ENCODE peak calls at places on chromosomes 5 and 9, in nine cellular contexts. X is HCT116, I is GM23338, E is K562, Y is endothelial cell of umbilical vein, V is breast epithelium, T is stomach, B is GM12892, G is spleen. M is an unnamed sample.

GRCh38 chr9:131113655-131114563 is 11.5 kb upstream of the NUP214 start:
- DNase-seq in B (no peak), I (no peak), V (no peak), E (no peak), T (no peak), X (no peak), Y (no peak), G (peak; percentile 55), M (no peak)

GRCh38 chr5:126814721-126815404 is 37.9 kb downstream of the LMNB1 start:
- DNase-seq in B (no peak), V (no peak), E (no peak), T (no peak), Y (peak; percentile 59), G (no peak), X (no peak), I (no peak), M (no peak)

GRCh38 chr9:113523421-113524141 is 60.1 kb downstream of the RGS3 start:
- DNase-seq in G (peak; percentile 83), T (no peak), I (no peak), E (no peak), X (no peak), Y (peak; percentile 85), B (peak; percentile 64), V (no peak), M (no peak)

GRCh38 chr5:108905818-108906217 is 158.1 kb downstream of the FER start:
- DNase-seq in B (no peak), T (no peak), I (no peak), V (no peak), X (no peak), E (no peak), G (no peak), Y (no peak), M (no peak)

GRCh38 chr9:23769307-23769935 is 56.6 kb downstream of the ELAVL2 start:
- DNase-seq in I (peak; percentile 74), G (no peak), T (no peak), E (no peak), Y (no peak), X (no peak), V (no peak), B (no peak), M (peak; percentile 24)

GRCh38 chr5:33032161-33033085 is 321.3 kb downstream of the NPR3 start:
- DNase-seq in B (no peak), E (no peak), I (no peak), V (no peak), T (no peak), Y (no peak), G (no peak), X (no peak), M (no peak)

GRCh38 chr5:178372091-178372695 is 139.6 kb upstream of the PHYKPL start:
- DNase-seq in B (no peak), G (no peak), I (no peak), V (no peak), E (no peak), T (no peak), X (no peak), Y (no peak), M (peak; percentile 32)

GRCh38 chr9:131739192-131739961 is 499 bp downstream of the RAPGEF1 start:
- DNase-seq in V (no peak), X (no peak), B (peak; percentile 59), T (peak; percentile 57), I (peak; percentile 57), E (peak; percentile 34), Y (peak; percentile 44), G (peak; percentile 93), M (no peak)

GRCh38 chr5:6377121-6377520 is 1.2 kb downstream of the MED10 start:
- DNase-seq in T (no peak), X (no peak), B (no peak), Y (peak; percentile 4), V (no peak), G (no peak), I (no peak), E (no peak), M (no peak)

GRCh38 chr5:137792291-137792690 is 38.1 kb upstream of the HNRNPA0 start:
- DNase-seq in V (no peak), Y (no peak), I (no peak), E (no peak), X (no peak), T (no peak), G (no peak), B (no peak), M (no peak)

GRCh38 chr5:156147948-156148285 is 179.0 kb upstream of the SGCD start:
- DNase-seq in T (no peak), B (no peak), E (no peak), G (no peak), X (no peak), I (no peak), V (no peak), Y (no peak), M (no peak)

GRCh38 chr9:109158656-109159055 is 8.4 kb downstream of the FRRS1L start:
- DNase-seq in E (no peak), V (no peak), X (no peak), Y (no peak), T (no peak), I (no peak), B (no peak), G (no peak), M (no peak)

GRCh38 chr9:86733929-86734328 is 213.4 kb downstream of the GAS1 start:
- DNase-seq in G (no peak), B (no peak), X (no peak), T (no peak), Y (no peak), I (no peak), V (no peak), E (no peak), M (no peak)

GRCh38 chr9:86734762-86735161 is 212.5 kb downstream of the GAS1 start:
- DNase-seq in Y (no peak), V (no peak), B (no peak), G (no peak), X (no peak), T (no peak), I (no peak), E (no peak), M (no peak)

GRCh38 chr9:86732514-86732913 is 214.8 kb downstream of the GAS1 start:
- DNase-seq in X (no peak), B (no peak), I (no peak), T (no peak), E (no peak), V (no peak), G (no peak), Y (no peak), M (no peak)

GRCh38 chr9:86731511-86731993 is 215.8 kb downstream of the GAS1 start:
- DNase-seq in I (no peak), E (no peak), V (no peak), G (no peak), Y (no peak), B (no peak), X (no peak), T (no peak), M (no peak)

GRCh38 chr9:86730165-86730928 is 217.0 kb downstream of the GAS1 start:
- DNase-seq in G (no peak), I (no peak), E (no peak), Y (no peak), V (no peak), B (no peak), T (no peak), X (no peak), M (no peak)
- TF ChIP-seq POLR2AphosphoS5 in G (no peak), I (no peak), E (no peak), Y (no peak), V (no peak), B (no peak), T (no peak), X (no peak), M (no peak)

GRCh38 chr5:38532165-38532669 is 24.2 kb downstream of the LIFR start:
- DNase-seq in I (peak; percentile 45), V (no peak), T (no peak), B (no peak), G (no peak), E (no peak), X (no peak), Y (no peak), M (no peak)
- TF ChIP-seq POLR2AphosphoS5 in I (no peak), V (no peak), T (no peak), B (no peak), G (no peak), E (no peak), X (no peak), Y (no peak), M (no peak)

GRCh38 chr5:95858023-95858461 is 35.5 kb upstream of the GLRX start:
- DNase-seq in B (no peak), T (no peak), V (no peak), E (no peak), I (no peak), X (no peak), Y (peak; percentile 31), G (no peak), M (no peak)

GRCh38 chr5:95857185-95857945 is 34.8 kb upstream of the GLRX start:
- DNase-seq in I (no peak), Y (peak; percentile 97), B (no peak), V (peak; percentile 69), E (peak; percentile 71), T (peak; percentile 77), X (no peak), G (no peak), M (no peak)

GRCh38 chr5:95856501-95856981 is 34.0 kb upstream of the GLRX start:
- DNase-seq in Y (no peak), V (no peak), B (no peak), I (no peak), T (no peak), G (no peak), E (no peak), X (no peak), M (no peak)

GRCh38 chr5:95859327-95860060 is 37.0 kb upstream of the GLRX start:
- DNase-seq in X (no peak), I (no peak), E (no peak), V (no peak), B (no peak), Y (no peak), T (no peak), G (no peak), M (no peak)

GRCh38 chr5:95858661-95859326 is 36.3 kb upstream of the GLRX start:
- DNase-seq in Y (peak; percentile 99), E (peak; percentile 90), G (peak; percentile 98), T (peak; percentile 90), B (peak; percentile 87), X (peak; percentile 71), V (peak; percentile 90), I (peak; percentile 88), M (peak; percentile 80)
- TF ChIP-seq POLR2AphosphoS5 in Y (peak; percentile 86), E (no peak), G (peak; percentile 79), T (peak; percentile 93), B (no peak), X (no peak), V (peak; percentile 90), I (no peak), M (peak; percentile 81)

DNA sequence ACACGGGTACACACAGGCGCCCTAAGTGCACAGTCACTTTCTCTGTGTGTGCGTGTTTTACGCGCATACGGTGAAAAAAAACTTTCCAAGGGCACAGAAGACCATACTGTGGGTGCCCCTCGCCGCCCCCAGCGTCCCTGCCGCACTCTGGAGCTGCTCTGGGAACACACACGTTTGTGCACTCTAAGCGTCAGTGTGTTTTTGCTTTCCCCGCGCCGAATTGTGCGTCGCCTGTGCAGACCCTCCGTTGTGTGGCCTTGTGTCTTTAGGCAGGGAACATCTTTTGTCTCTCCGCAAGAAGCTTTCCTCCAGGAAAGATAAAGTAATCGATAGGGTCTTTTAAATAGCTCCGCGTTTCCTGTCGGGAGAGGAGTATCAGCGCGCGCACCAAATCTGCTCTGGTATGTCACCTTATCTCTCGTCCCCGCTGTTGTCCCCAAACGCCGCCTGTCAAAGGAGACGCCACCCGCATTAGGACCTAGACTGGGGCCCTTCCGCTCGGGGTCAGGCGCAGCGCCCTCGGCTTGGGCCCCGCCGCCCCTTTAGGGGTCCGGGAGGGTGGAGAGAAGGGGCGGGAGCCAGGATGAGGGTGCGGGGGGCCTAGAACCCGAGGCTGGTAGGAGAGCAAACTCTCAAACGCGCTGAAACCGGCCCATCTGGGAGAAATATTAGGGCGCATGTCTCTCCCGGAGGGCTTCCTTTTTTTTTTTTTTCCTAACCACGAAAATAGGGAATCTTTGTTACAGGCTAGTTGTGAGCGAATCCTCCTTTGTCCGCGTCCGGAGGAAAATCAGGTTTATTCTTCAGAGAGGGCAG is 10.5 kb upstream of the NKX2-5 start:
- DNase-seq in I (peak; percentile 71), B (no peak), V (no peak), X (no peak), G (no peak), T (no peak), E (peak; percentile 33), Y (no peak), M (no peak)
- TF ChIP-seq POLR2AphosphoS5 in I (no peak), B (no peak), V (no peak), X (no peak), G (peak; percentile 4), T (no peak), E (no peak), Y (no peak), M (no peak)

M was measured in prostate gland.